ENCODE peak calls at places on chromosomes 11 and 22, in eight cellular contexts. N is IMR-90, D is A549, T is breast epithelium, J is uterus, S is adrenal gland, Q is suprapubic skin, E is testis. M is an unnamed sample.

GRCh38 chr11:117273550-117274289 is 17.4 kb upstream of the BACE1-AS start:
- DNase-seq in N (peak; percentile 92), D (peak; percentile 20), T (no peak), J (no peak), S (no peak), Q (no peak), E (no peak), M (no peak)

GRCh38 chr11:99135508-99135907 is 114.8 kb downstream of the CNTN5 start:
- DNase-seq in N (no peak), D (no peak), T (no peak), J (no peak), S (no peak), Q (no peak), E (no peak), M (no peak)

GRCh38 chr11:31809857-31810778 is 1.0 kb downstream of the PAX6 start:
- DNase-seq in N (peak; percentile 28), D (peak; percentile 44), T (no peak), J (no peak), S (no peak), Q (no peak), E (no peak), M (peak; percentile 26)

GRCh38 chr22:39290248-39290720 is 29.1 kb downstream of the RPL3 start:
- DNase-seq in N (no peak), D (no peak), T (no peak), J (no peak), S (no peak), Q (no peak), E (no peak), M (no peak)

GRCh38 chr22:46754110-46754799 is 8.2 kb upstream of the TBC1D22A start:
- DNase-seq in N (peak; percentile 99), D (peak; percentile 92), T (peak; percentile 81), J (peak; percentile 82), S (peak; percentile 99), Q (peak; percentile 96), E (peak; percentile 52), M (peak; percentile 65)

GRCh38 chr11:82775736-82776346 is 42.2 kb upstream of the FAM181B start:
- DNase-seq in N (peak; percentile 47), D (peak; percentile 40), T (no peak), J (no peak), S (peak; percentile 61), Q (no peak), E (no peak), M (peak; percentile 69)

GRCh38 chr11:73958521-73959141 is 7.8 kb downstream of the DNAJB13 start:
- DNase-seq in N (no peak), D (no peak), T (no peak), J (no peak), S (no peak), Q (no peak), E (no peak), M (no peak)

GRCh38 chr22:49568751-49569285 is 258.9 kb downstream of the BRD1 start:
- DNase-seq in N (no peak), D (no peak), T (no peak), J (no peak), S (no peak), Q (peak; percentile 74), E (no peak), M (no peak)

GRCh38 chr22:38696606-38697005 is 4.1 kb downstream of the JOSD1 start:
- DNase-seq in N (peak; percentile 92), D (peak; percentile 61), T (no peak), J (no peak), S (no peak), Q (no peak), E (no peak), M (peak; percentile 53)

GRCh38 chr11:50037282-50037681 is 4.6 kb downstream of the OR4C45 start:
- DNase-seq in N (no peak), D (no peak), T (no peak), J (no peak), S (no peak), Q (no peak), E (no peak), M (no peak)

GRCh38 chr11:127627629-127628462 is 627.3 kb upstream of the KIRREL3 start:
- DNase-seq in N (peak; percentile 4), D (no peak), T (peak; percentile 17), J (no peak), S (peak; percentile 54), Q (no peak), E (peak; percentile 21), M (no peak)

DNA sequence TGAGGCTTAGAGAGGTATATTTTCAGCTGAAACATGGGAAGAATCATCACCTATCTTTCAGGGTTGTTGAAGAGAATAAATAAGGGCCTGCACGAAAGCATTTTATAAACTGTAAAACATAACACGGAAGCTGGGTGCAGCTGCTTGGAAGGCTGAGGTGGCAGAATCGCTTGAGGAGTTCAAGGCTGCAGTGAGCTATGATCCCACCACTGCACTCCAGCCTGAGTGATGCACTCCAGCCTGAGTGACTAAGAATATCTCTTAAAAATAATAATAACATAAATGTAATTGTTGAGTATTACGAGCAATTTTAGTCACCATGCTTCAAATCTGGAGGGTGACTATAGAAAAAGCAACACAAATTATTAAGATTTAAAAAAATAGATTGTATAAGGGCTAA is 16.3 kb downstream of the RBFOX2 start:
- DNase-seq in N (peak; percentile 32), D (no peak), T (no peak), J (no peak), S (no peak), Q (no peak), E (no peak), M (no peak)
- TF ChIP-seq POLR2A in N (no peak), D (no peak), T (no peak), J (no peak), S (no peak), Q (no peak), E (no peak), M (no peak)

DNA sequence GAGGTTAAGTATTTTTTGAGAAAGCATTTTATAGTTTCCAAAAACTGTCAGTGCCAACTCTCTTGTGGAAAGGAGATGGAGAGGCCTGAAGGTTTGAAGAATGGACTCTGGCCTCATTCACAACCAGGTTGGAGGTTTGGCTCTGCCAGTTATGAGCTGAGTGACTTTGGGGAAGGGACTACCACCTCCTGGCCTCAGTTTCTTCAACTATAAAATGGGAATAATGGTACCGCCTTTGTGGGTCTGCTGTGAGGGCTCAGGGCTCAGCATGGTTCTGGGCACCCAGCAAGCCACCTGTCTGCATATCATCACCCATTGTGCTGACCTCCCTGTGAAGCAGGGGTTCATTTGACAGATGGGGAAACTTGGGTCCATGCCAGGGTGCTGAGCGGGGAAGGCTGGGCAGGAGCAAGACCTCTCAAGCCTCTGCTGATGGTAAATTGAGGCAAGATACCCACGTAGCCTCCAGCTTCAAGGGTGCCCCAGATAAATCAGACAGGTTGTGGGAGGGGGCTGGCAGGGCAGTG is 3.5 kb upstream of the LIF start:
- DNase-seq in N (no peak), D (no peak), T (no peak), J (no peak), S (no peak), Q (no peak), E (no peak), M (no peak)
- TF ChIP-seq POLR2A in N (no peak), D (no peak), T (no peak), J (no peak), S (no peak), Q (no peak), E (no peak), M (no peak)

GRCh38 chr22:20980523-20980922 is 1.6 kb upstream of the LZTR1 start:
- DNase-seq in N (no peak), D (no peak), T (no peak), J (no peak), S (no peak), Q (no peak), E (no peak), M (no peak)

GRCh38 chr22:20982563-20982882 is 426 bp downstream of the LZTR1 start:
- DNase-seq in N (no peak), D (no peak), T (no peak), J (no peak), S (no peak), Q (no peak), E (no peak), M (no peak)

GRCh38 chr22:20983081-20983745 is 1.1 kb downstream of the LZTR1 start:
- DNase-seq in N (peak; percentile 18), D (no peak), T (no peak), J (no peak), S (no peak), Q (no peak), E (no peak), M (no peak)

GRCh38 chr22:20980938-20981722 is 967 bp upstream of the LZTR1 start:
- DNase-seq in N (no peak), D (no peak), T (no peak), J (no peak), S (no peak), Q (no peak), E (no peak), M (no peak)

GRCh38 chr22:20981787-20982562 is at the start of gene LZTR1:
- DNase-seq in N (peak; percentile 82), D (peak; percentile 75), T (peak; percentile 60), J (peak; percentile 80), S (peak; percentile 85), Q (peak; percentile 90), E (peak; percentile 91), M (peak; percentile 88)
- TF ChIP-seq POLR2A in N (peak; percentile 85), D (peak; percentile 92), T (peak; percentile 85), J (peak; percentile 97), S (peak; percentile 94), Q (peak; percentile 68), E (peak; percentile 39), M (peak; percentile 94)

GRCh38 chr11:17350455-17351170 is 987 bp upstream of the NCR3LG1 start:
- DNase-seq in N (no peak), D (no peak), T (no peak), J (no peak), S (no peak), Q (no peak), E (no peak), M (no peak)

GRCh38 chr11:17352925-17353227 is 1.3 kb downstream of the NCR3LG1 start:
- DNase-seq in N (peak; percentile 34), D (peak; percentile 59), T (no peak), J (peak; percentile 25), S (peak; percentile 65), Q (no peak), E (peak; percentile 60), M (peak; percentile 75)

GRCh38 chr11:17353228-17354021 is 1.8 kb downstream of the NCR3LG1 start:
- DNase-seq in N (peak; percentile 76), D (peak; percentile 91), T (peak; percentile 29), J (peak; percentile 65), S (peak; percentile 82), Q (peak; percentile 85), E (peak; percentile 85), M (peak; percentile 85)

GRCh38 chr11:17351171-17351509 is 460 bp upstream of the NCR3LG1 start:
- DNase-seq in N (no peak), D (peak; percentile 16), T (no peak), J (no peak), S (no peak), Q (no peak), E (no peak), M (no peak)

GRCh38 chr11:17351510-17352176 is at the start of gene NCR3LG1:
- DNase-seq in N (peak; percentile 77), D (peak; percentile 45), T (peak; percentile 26), J (peak; percentile 75), S (peak; percentile 77), Q (peak; percentile 83), E (peak; percentile 66), M (peak; percentile 61)
- TF ChIP-seq POLR2A in N (peak; percentile 54), D (no peak), T (no peak), J (no peak), S (peak; percentile 19), Q (no peak), E (no peak), M (peak; percentile 42)